ENCODE peak calls at places on chromosome 16, in eight cellular contexts. Q is stomach, M is A549, E is ovary, L is IMR-90, P is K562, X is prostate gland, J is HCT116. R is an unnamed sample.

GRCh38 chr16:51181495-51181795 is 30.4 kb upstream of the SALL1 start:
- DNase-seq in Q (no peak), M (no peak), E (no peak), L (peak; percentile 19), P (no peak), X (no peak), J (no peak), R (no peak)

GRCh38 chr16:69424935-69425784 is 741 bp downstream of the CYB5B start:
- DNase-seq in Q (no peak), M (no peak), E (no peak), L (no peak), P (no peak), X (no peak), J (no peak), R (no peak)

GRCh38 chr16:4138735-4139134 is 22.5 kb upstream of the ADCY9 start:
- DNase-seq in Q (no peak), M (no peak), E (no peak), L (no peak), P (no peak), X (no peak), J (no peak), R (no peak)

GRCh38 chr16:57725976-57726375 is 9.6 kb upstream of the KATNB1 start:
- DNase-seq in Q (no peak), M (no peak), E (no peak), L (no peak), P (no peak), X (no peak), J (no peak), R (no peak)

GRCh38 chr16:14302031-14302398 is 230.9 kb downstream of the MRTFB start:
- DNase-seq in Q (peak; percentile 62), M (peak; percentile 56), E (no peak), L (peak; percentile 60), P (peak; percentile 88), X (no peak), J (no peak), R (no peak)

GRCh38 chr16:19882641-19883040 is 2.0 kb downstream of the GPRC5B start:
- DNase-seq in Q (no peak), M (no peak), E (no peak), L (no peak), P (no peak), X (no peak), J (no peak), R (no peak)

GRCh38 chr16:14128097-14128496 is 57.0 kb downstream of the MRTFB start:
- DNase-seq in Q (no peak), M (no peak), E (no peak), L (no peak), P (peak; percentile 19), X (no peak), J (no peak), R (no peak)

GRCh38 chr16:54926166-54926838 is 4.4 kb upstream of the IRX5 start:
- DNase-seq in Q (no peak), M (no peak), E (no peak), L (peak; percentile 33), P (no peak), X (no peak), J (no peak), R (no peak)

GRCh38 chr16:15041260-15042011 is 14.4 kb downstream of the NTAN1 start:
- DNase-seq in Q (peak; percentile 78), M (no peak), E (peak; percentile 80), L (peak; percentile 48), P (peak; percentile 83), X (peak; percentile 78), J (no peak), R (peak; percentile 76)

GRCh38 chr16:3696425-3697218 is 20.7 kb downstream of the TRAP1 start:
- DNase-seq in Q (peak; percentile 34), M (no peak), E (no peak), L (peak; percentile 94), P (peak; percentile 72), X (peak; percentile 69), J (no peak), R (no peak)

GRCh38 chr16:58026705-58027340 is 1.3 kb downstream of the MMP15 start:
- DNase-seq in Q (peak; percentile 39), M (peak; percentile 26), E (no peak), L (no peak), P (peak; percentile 31), X (no peak), J (no peak), R (no peak)

GRCh38 chr16:9797306-9797705 is 384.9 kb downstream of the GRIN2A start:
- DNase-seq in Q (no peak), M (no peak), E (no peak), L (no peak), P (no peak), X (no peak), J (no peak), R (no peak)

GRCh38 chr16:5865231-5865630 is 767.6 kb upstream of the EEF2KMT start:
- DNase-seq in Q (no peak), M (no peak), E (no peak), L (no peak), P (no peak), X (no peak), J (no peak), R (no peak)

GRCh38 chr16:84190731-84191388 is at the start of gene ADAD2:
- DNase-seq in Q (no peak), M (peak; percentile 31), E (no peak), L (no peak), P (peak; percentile 87), X (no peak), J (peak; percentile 37), R (no peak)

GRCh38 chr16:11783319-11784047 is 13.6 kb downstream of the ZC3H7A start:
- DNase-seq in Q (no peak), M (no peak), E (no peak), L (peak; percentile 45), P (peak; percentile 58), X (no peak), J (no peak), R (no peak)

GRCh38 chr16:56675685-56676210 is 6.1 kb downstream of the MT1H start:
- DNase-seq in Q (no peak), M (no peak), E (no peak), L (no peak), P (no peak), X (no peak), J (no peak), R (no peak)

DNA sequence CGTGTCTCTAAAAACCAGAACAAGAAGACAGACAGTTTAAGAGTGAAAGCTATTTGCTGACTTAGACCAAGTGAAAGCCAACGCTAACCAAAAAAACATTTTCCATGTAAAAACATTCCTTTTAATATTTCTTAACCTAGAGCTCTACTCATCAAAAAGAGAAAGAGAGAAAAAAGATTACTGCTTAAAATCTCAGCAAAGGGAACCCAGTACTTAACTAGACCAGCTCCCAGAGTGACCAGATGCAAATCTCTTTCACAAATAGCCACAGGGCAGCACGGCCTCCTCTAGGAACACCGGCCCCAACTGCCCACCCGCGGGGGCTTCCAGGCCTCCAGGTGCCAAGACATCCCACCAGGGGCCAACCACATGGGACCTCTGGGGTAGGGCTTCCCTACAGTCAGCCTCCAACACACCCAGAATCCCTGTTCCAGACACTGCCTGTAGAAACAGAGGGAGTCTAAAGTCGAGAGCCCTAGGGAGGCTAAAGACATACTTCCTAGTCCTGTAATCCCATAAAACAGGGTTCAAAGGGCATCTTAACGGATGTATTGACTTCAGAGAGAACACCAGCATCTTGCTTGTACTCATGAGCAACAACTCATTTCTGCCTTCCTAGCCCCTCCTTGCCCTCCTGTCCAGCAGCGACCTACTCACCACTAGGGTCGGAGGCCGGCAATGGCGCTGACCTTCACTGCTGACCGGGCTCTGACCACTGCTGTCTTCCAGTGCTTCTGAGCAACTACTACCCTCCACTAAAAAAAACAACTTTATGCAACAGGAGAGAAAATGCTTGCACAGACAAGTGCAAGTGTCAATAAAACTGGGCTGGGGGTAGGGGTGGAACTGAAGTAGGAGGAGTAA is 21.3 kb downstream of the ZCCHC14 start:
- DNase-seq in Q (no peak), M (no peak), E (no peak), L (no peak), P (no peak), X (no peak), J (no peak), R (peak; percentile 32)
- H3K4me1 ChIP-seq in Q (peaks cover 72% of the 10 kb centered on the region), M (peaks cover 6% of the 10 kb centered on the region), E (peaks cover 23% of the 10 kb centered on the region), L (peaks cover 11% of the 10 kb centered on the region), P (peaks cover 7% of the 10 kb centered on the region), X (no peaks in the 10 kb centered on the region), J (no peaks in the 10 kb centered on the region), R (peaks cover 69% of the 10 kb centered on the region)

GRCh38 chr16:1723450-1724147 is 17.6 kb downstream of the MAPK8IP3 start:
- DNase-seq in Q (peak; percentile 47), M (peak; percentile 40), E (no peak), L (peak; percentile 32), P (peak; percentile 55), X (peak; percentile 35), J (no peak), R (peak; percentile 43)
- TF ChIP-seq CTCF in Q (no peak), M (peak; percentile 77), E (peak; percentile 31), L (peak; percentile 67), P (peak; percentile 76), X (peak; percentile 48), J (peak; percentile 78), R (peak; percentile 67)

GRCh38 chr16:89565506-89566372 is 5.3 kb downstream of the RPL13 start:
- DNase-seq in Q (peak; percentile 70), M (peak; percentile 50), E (peak; percentile 59), L (peak; percentile 44), P (peak; percentile 62), X (peak; percentile 27), J (peak; percentile 69), R (peak; percentile 57)
- TF ChIP-seq POLR2A in Q (no peak), M (peak; percentile 37), E (no peak), L (peak; percentile 27), P (peak; percentile 44), X (no peak), J (peak; percentile 61), R (no peak)

DNA sequence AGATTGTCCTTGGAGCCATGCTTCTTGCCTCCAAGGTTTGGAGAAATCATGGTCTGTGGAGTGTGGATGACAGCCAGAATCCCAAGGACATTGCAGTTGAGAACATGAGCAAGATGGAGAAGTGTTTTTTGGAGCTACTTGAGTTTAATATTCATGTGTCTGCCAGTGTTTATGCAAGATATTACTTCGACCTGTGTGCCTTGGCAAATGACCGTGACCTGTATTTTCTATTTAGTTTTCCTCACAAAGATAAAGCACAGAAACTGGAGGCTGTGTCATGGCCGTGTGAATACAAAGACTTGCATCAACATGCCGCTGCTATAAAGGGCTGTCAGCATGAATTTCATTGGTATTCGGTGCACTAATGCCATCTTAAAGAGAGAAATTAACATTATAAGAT is 9.0 kb downstream of the GGA2 start:
- DNase-seq in Q (peak; percentile 48), M (no peak), E (peak; percentile 50), L (no peak), P (no peak), X (no peak), J (no peak), R (no peak)
- H3K4me1 ChIP-seq in Q (peaks cover 94% of the 10 kb centered on the region), M (peaks cover 38% of the 10 kb centered on the region), E (peaks cover 55% of the 10 kb centered on the region), L (peaks cover 11% of the 10 kb centered on the region), P (peaks cover 47% of the 10 kb centered on the region), X (peaks cover 4% of the 10 kb centered on the region), J (peaks cover 19% of the 10 kb centered on the region), R (peaks cover 73% of the 10 kb centered on the region)

GRCh38 chr16:31344712-31345111 is 10.3 kb upstream of the ITGAX start:
- DNase-seq in Q (no peak), M (no peak), E (no peak), L (no peak), P (no peak), X (no peak), J (no peak), R (peak; percentile 41)
- TF ChIP-seq CTCF in Q (no peak), M (no peak), E (no peak), L (no peak), P (no peak), X (no peak), J (no peak), R (no peak)

R was measured in adrenal gland.